ENCODE peak calls at places on chromosomes 12 and 14, in seven cellular contexts. W is PC-3, D is cardiac fibroblast, N is uterus, O is fibroblast of the aortic adventitia, A is GM10248, J is lower leg skin. E is an unnamed sample.
A peak's percentile ranks its signal among the peaks of the same experiment; 100 is the strongest.

GRCh38 chr14:70257526-70257925 is 68.8 kb upstream of the SLC8A3 start:
- DNase-seq in N (no peak), O (no peak), J (no peak), D (no peak), W (peak; percentile 64), A (peak; percentile 47), E (no peak)

GRCh38 chr12:47397664-47398281 is 308.1 kb downstream of the RPAP3 start:
- DNase-seq in D (peak; percentile 84), A (peak; percentile 28), O (peak; percentile 77), W (peak; percentile 94), J (no peak), N (no peak), E (peak; percentile 48)

GRCh38 chr12:33817713-33818112 is 204.6 kb upstream of the ALG10 start:
- DNase-seq in A (no peak), J (no peak), W (no peak), D (no peak), O (no peak), N (no peak), E (no peak)

GRCh38 chr12:118058227-118058626 is 2.8 kb downstream of the WSB2 start:
- DNase-seq in O (no peak), W (no peak), D (no peak), N (no peak), J (no peak), A (no peak), E (no peak)

GRCh38 chr12:43805857-43806736 is at the start of gene TWF1:
- DNase-seq in N (peak; percentile 88), O (peak; percentile 57), W (peak; percentile 85), D (peak; percentile 77), J (peak; percentile 82), A (peak; percentile 93), E (no peak)

GRCh38 chr14:30610719-30611388 is 11.3 kb upstream of the SCFD1 start:
- DNase-seq in W (peak; percentile 91), D (peak; percentile 88), A (peak; percentile 10), O (peak; percentile 84), N (peak; percentile 35), J (peak; percentile 49), E (peak; percentile 39)

GRCh38 chr12:30329281-30329680 is 366.4 kb downstream of the IPO8 start:
- DNase-seq in A (no peak), W (peak; percentile 45), J (no peak), D (peak; percentile 55), N (no peak), O (peak; percentile 7), E (no peak)

GRCh38 chr12:125689576-125690410 is 624.6 kb downstream of the AACS start:
- DNase-seq in D (no peak), A (no peak), N (no peak), J (no peak), O (no peak), W (no peak), E (no peak)

GRCh38 chr14:90624228-90624627 is 192.0 kb downstream of the TTC7B start:
- DNase-seq in N (no peak), W (peak; percentile 82), J (no peak), A (no peak), O (no peak), D (peak; percentile 59), E (no peak)

GRCh38 chr12:52184813-52185212 is 7.0 kb downstream of the KRT80 start:
- DNase-seq in D (no peak), O (no peak), J (no peak), W (no peak), N (no peak), A (no peak), E (no peak)

GRCh38 chr14:68539839-68540238 is 253.0 kb downstream of the ZFP36L1 start:
- DNase-seq in J (no peak), W (no peak), A (no peak), N (no peak), D (no peak), O (no peak), E (no peak)

GRCh38 chr14:67759916-67760315 is 56.5 kb downstream of the ZFYVE26 start:
- DNase-seq in A (no peak), D (no peak), O (no peak), W (no peak), J (no peak), N (no peak), E (no peak)

GRCh38 chr14:68810173-68811153 is 17.6 kb upstream of the ZFP36L1 start:
- DNase-seq in D (no peak), W (no peak), N (no peak), J (no peak), A (no peak), O (no peak), E (no peak)

GRCh38 chr14:32047791-32048190 is 29.3 kb upstream of the ARHGAP5 start:
- DNase-seq in D (no peak), J (no peak), O (no peak), W (peak; percentile 40), A (no peak), N (no peak), E (no peak)
- TF ChIP-seq CTCF in D (no peak), J (no peak), O (no peak), W (no peak), A (no peak), N (no peak), E (no peak)

DNA sequence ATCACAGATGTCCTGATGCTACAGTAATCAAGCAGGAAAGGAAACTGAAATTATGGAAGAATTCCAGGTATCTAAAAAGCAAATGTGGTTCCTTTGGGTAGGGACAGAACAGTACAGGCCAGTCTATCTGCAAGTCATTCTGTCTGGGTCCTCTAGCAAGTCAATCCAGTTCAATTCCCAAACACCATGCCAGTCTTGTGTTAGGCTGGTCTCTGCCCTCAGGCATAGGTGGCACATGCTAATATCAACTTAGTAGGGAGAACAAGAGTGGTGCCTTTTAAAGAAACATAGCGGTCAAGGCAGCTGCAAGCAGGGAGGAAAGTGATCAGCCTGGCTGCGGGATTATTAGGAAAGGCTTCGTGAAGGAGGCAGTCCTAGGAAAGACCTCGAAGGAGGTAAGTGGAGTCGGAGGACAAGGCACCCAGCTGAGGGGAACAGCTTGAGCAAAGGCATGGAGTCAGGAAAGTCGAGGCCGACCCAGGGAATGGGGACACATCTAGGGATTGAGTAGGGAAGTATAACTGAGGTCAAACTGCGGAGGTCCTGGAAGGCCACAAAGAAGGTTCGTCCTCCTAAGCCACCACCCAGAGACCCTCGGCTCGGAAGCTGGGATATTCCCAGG is 3.8 kb upstream of the PLEKHG6 start:
- DNase-seq in O (no peak), D (no peak), W (no peak), J (no peak), A (no peak), N (no peak), E (no peak)
- TF ChIP-seq CTCF in O (no peak), D (no peak), W (no peak), J (no peak), A (no peak), N (no peak), E (no peak)

GRCh38 chr12:48542300-48542928 is 17.0 kb downstream of the OR8S1 start:
- DNase-seq in J (no peak), N (no peak), O (peak; percentile 27), A (peak; percentile 42), D (peak; percentile 52), W (peak; percentile 63), E (no peak)
- TF ChIP-seq CTCF in J (no peak), N (no peak), O (peak; percentile 71), A (peak; percentile 54), D (peak; percentile 85), W (peak; percentile 90), E (peak; percentile 73)

GRCh38 chr12:5200276-5201087 is 156.8 kb downstream of the KCNA5 start:
- DNase-seq in N (peak; percentile 22), J (peak; percentile 17), O (no peak), D (no peak), A (peak; percentile 50), W (peak; percentile 12), E (no peak)
- TF ChIP-seq CTCF in N (peak; percentile 51), J (no peak), O (peak; percentile 26), D (peak; percentile 33), A (peak; percentile 52), W (peak; percentile 57), E (peak; percentile 65)

DNA sequence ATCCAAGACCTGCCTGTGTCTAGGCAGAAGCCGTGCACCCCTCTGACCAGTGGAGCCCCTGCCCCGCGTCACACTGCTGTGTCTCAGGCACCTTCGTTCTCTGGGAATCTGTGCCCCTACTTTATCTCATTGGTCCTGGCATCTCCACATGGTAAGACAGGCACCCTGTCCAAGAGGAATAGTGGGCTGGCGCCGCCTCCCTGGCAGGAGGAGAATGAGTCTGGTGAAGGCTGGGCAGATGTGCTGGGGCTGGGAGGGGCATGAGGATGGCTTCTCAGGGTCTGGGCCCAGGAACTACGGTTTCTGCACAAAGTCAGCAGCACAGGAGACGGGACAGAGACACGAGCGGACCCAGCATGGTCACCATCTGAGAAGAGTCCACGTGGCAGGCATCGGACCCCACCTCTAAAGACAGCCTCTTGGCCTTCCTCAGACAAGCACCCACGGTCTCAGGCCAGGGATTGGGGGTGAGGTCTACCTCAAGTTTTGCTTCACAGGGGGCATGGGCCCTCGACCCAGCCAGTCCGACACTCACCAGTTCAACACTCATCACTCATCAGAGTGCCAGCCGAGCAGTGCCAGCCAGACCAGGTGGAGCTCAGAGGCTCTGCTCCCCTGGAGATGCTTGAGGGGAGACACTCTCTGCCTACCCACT is 306.7 kb downstream of the ADGRD1 start:
- DNase-seq in A (no peak), N (no peak), D (no peak), O (no peak), W (no peak), J (no peak), E (no peak)
- TF ChIP-seq CTCF in A (no peak), N (no peak), D (no peak), O (no peak), W (no peak), J (no peak), E (no peak)

GRCh38 chr14:76639606-76640272 is 121.5 kb upstream of the VASH1 start:
- DNase-seq in D (no peak), N (no peak), O (no peak), W (no peak), A (no peak), J (no peak), E (no peak)

GRCh38 chr14:76640923-76641395 is 120.3 kb upstream of the VASH1 start:
- DNase-seq in O (no peak), D (no peak), N (no peak), A (no peak), W (no peak), J (no peak), E (no peak)

GRCh38 chr14:76641541-76641940 is 119.7 kb upstream of the VASH1 start:
- DNase-seq in J (no peak), A (no peak), O (no peak), N (no peak), W (no peak), D (no peak), E (no peak)

GRCh38 chr14:76647699-76648298 is 113.5 kb upstream of the VASH1 start:
- DNase-seq in D (peak; percentile 71), N (no peak), A (peak; percentile 69), O (peak; percentile 64), W (peak; percentile 71), J (no peak), E (peak; percentile 11)

DNA sequence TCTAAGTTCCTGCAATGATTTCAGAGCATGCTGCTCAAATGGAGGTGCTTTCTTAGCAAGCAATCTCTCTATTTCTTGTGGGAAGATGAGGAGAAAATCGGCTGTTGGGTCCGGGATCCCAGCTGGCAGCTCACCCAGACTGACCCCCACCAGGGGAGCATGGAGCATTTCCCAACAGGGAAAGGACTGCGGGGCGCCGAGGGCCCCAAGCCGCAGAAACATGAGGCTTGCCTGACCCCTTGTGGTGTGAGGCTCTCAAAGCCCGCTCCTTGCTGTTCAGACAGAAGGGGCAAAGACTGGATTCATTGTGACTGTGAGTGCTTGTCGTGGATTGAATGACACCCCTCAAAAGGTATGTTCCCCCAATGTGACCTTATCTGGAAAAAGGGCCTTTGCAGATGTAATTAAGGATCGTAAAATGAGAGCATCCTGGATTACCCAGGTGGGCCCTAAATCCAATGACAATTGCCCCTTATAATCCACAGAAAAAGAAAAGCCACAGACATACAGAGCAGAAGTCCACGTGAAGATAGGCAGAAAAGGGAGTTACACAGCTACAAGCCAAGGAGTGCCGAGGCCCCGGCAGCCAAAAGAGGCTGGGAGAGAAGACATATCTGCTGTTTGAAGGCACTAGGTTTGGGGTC is 116.3 kb upstream of the VASH1 start:
- DNase-seq in A (peak; percentile 52), J (no peak), W (peak; percentile 50), D (peak; percentile 34), O (peak; percentile 10), N (no peak), E (no peak)
- TF ChIP-seq CTCF in A (peak; percentile 64), J (no peak), W (peak; percentile 83), D (peak; percentile 44), O (peak; percentile 49), N (peak; percentile 29), E (peak; percentile 15)